ENCODE peak calls at places on chromosome 18, in five cellular contexts. F is A549, Q is HCT116, I is K562, M is HepG2. R is an unnamed sample.

GRCh38 chr18:27994571-27994970 is 182.4 kb downstream of the CDH2 start:
- DNase-seq in Q (no peak), F (no peak), M (no peak), I (no peak), R (no peak)

GRCh38 chr18:55314031-55314430 is 274.0 kb downstream of the TCF4 start:
- DNase-seq in M (no peak), Q (no peak), F (no peak), I (no peak), R (no peak)

GRCh38 chr18:8139127-8139591 is 470.1 kb upstream of the RAB12 start:
- DNase-seq in Q (no peak), F (no peak), I (no peak), M (no peak), R (no peak)

GRCh38 chr18:59085797-59086196 is 53.9 kb upstream of the SEC11C start:
- DNase-seq in I (no peak), Q (no peak), F (no peak), M (no peak), R (peak)

GRCh38 chr18:27061488-27062095 is 123.5 kb downstream of the CHST9 start:
- DNase-seq in F (no peak), Q (no peak), I (no peak), M (peak), R (no peak)

GRCh38 chr18:69008538-69008937 is 210.7 kb downstream of the CCDC102B start:
- DNase-seq in Q (no peak), F (no peak), I (no peak), M (no peak), R (no peak)

GRCh38 chr18:14978962-14979535 is 231.1 kb downstream of the ANKRD30B start:
- DNase-seq in M (peak), F (peak), I (no peak), Q (no peak), R (no peak)

GRCh38 chr18:67386028-67386427 is 130.5 kb downstream of the DSEL start:
- DNase-seq in I (no peak), M (peak), Q (no peak), F (no peak), R (peak)

GRCh38 chr18:62388855-62389760 is 64.0 kb downstream of the TNFRSF11A start:
- DNase-seq in Q (no peak), I (no peak), M (peak), F (peak), R (no peak)

GRCh38 chr18:34493099-34493544 is 217.0 kb upstream of the DTNA start:
- DNase-seq in M (peak), I (no peak), Q (no peak), F (peak), R (peak)

GRCh38 chr18:37484893-37485834 is 80.4 kb downstream of the CELF4 start:
- DNase-seq in F (peak), I (peak), Q (peak), M (no peak), R (peak)

GRCh38 chr18:61896767-61897166 is 4.0 kb upstream of the RNF152 start:
- DNase-seq in I (no peak), Q (no peak), M (no peak), F (no peak), R (peak)

GRCh38 chr18:23238152-23238531 is 102.9 kb downstream of the CABLES1 start:
- DNase-seq in F (no peak), I (peak), M (no peak), Q (no peak), R (peak)
- TF ChIP-seq RAD21 in F (no peak), I (no peak), M (no peak), Q (no peak), R (no peak)

GRCh38 chr18:396251-396555 is 104.3 kb downstream of the COLEC12 start:
- DNase-seq in M (no peak), I (no peak), Q (no peak), F (no peak), R (no peak)

GRCh38 chr18:393558-393957 is 106.9 kb downstream of the COLEC12 start:
- DNase-seq in Q (no peak), F (no peak), M (no peak), I (no peak), R (no peak)

GRCh38 chr18:394276-394996 is 106.1 kb downstream of the COLEC12 start:
- DNase-seq in F (no peak), I (no peak), Q (no peak), M (no peak), R (no peak)

GRCh38 chr18:395481-396250 is 104.8 kb downstream of the COLEC12 start:
- DNase-seq in M (no peak), F (no peak), I (no peak), Q (no peak), R (peak)

GRCh38 chr18:394997-395383 is 105.5 kb downstream of the COLEC12 start:
- DNase-seq in I (no peak), F (no peak), M (no peak), Q (no peak), R (peak)
- H3K27ac ChIP-seq in I (no peak), F (no peak), M (no peak), Q (no peak), R (peak)

DNA sequence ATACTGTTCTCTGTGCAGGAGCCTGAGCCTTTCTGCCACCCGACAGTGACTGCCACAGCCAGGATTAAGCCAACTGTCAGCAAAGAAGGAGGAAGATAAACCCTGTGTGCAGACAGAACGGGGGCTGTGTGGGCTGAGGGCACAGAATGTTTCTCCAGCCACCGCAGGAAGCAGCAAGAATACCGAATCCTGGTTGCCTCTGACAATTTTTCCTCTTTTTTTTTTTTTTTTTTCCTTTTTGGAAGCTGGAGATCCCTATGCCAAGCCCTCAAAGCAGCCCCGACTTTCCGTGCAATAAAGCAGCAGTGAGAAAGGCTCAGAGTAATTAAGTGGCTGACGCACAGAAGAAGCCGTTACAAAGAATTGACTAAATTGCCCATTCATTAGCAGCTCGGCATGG is 336.4 kb downstream of the SMAD2 start:
- DNase-seq in I (no peak), M (no peak), F (no peak), Q (no peak), R (no peak)
- TF ChIP-seq RAD21 in I (no peak), M (no peak), F (no peak), Q (no peak), R (no peak)

DNA sequence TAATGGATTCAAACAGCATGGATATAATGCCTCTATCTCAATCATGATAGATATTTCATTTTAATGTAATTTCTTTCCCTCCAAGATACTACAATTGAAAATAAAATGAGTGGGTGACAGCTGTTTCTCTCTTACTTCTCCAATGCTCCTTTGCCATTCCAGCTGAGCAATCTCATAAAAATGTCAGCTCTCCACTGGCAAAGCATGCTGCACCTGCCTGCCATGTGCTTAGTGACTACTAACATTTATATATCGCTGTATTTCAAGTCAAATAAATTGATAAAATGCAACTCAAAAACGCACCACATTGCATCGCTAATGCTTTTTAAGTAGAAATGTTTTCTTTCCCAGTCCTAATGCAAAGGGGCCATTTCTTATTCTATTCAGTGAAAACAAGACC is 1093.9 kb downstream of the CBLN2 start:
- DNase-seq in Q (no peak), M (no peak), F (no peak), I (no peak), R (no peak)
- H3K27ac ChIP-seq in Q (no peak), M (no peak), F (no peak), I (no peak), R (no peak)

GRCh38 chr18:12318334-12318697 is 10.3 kb downstream of the TUBB6 start:
- DNase-seq in F (no peak), M (no peak), Q (no peak), I (peak), R (no peak)
- TF ChIP-seq RAD21 in F (no peak), M (no peak), Q (no peak), I (no peak), R (no peak)

GRCh38 chr18:57748770-57749603 is 54.1 kb downstream of the ATP8B1 start:
- DNase-seq in F (peak), M (peak), Q (no peak), I (no peak), R (peak)

GRCh38 chr18:57747809-57748680 is 55.1 kb downstream of the ATP8B1 start:
- DNase-seq in M (peak), Q (no peak), I (no peak), F (no peak), R (no peak)

GRCh38 chr18:57741273-57741672 is 61.8 kb downstream of the ATP8B1 start:
- DNase-seq in M (no peak), F (no peak), I (no peak), Q (no peak), R (peak)

GRCh38 chr18:57743008-57743407 is 60.1 kb downstream of the ATP8B1 start:
- DNase-seq in M (no peak), Q (no peak), F (no peak), I (no peak), R (peak)

GRCh38 chr18:57744211-57744694 is 58.9 kb downstream of the ATP8B1 start:
- DNase-seq in M (no peak), Q (no peak), I (no peak), F (peak), R (peak)
- H3K27ac ChIP-seq in M (no peak), Q (no peak), I (no peak), F (peak), R (peak)

R was measured in IMR-90.